ENCODE peak calls at places on chromosomes 5 and 9, in six cellular contexts. One of them, this sample, is unnamed.

GRCh38 chr5:133294380-133294779 is 242.6 kb downstream of the HSPA4 start:
- DNase-seq in breast epithelium: no peak
- DNase-seq in GM04503: no peak
- DNase-seq in mammary epithelial cell: no peak
- DNase-seq in dermis microvascular lymphatic vessel endothelial cell: no peak
- DNase-seq in mesendoderm: no peak
- DNase-seq in this sample: no peak

GRCh38 chr9:81605154-81605670 is 84.1 kb downstream of the TLE1 start:
- DNase-seq in mesendoderm: no peak
- DNase-seq in breast epithelium: no peak
- DNase-seq in mammary epithelial cell: no peak
- DNase-seq in dermis microvascular lymphatic vessel endothelial cell: no peak
- DNase-seq in GM04503: no peak
- DNase-seq in this sample: no peak

GRCh38 chr5:170067152-170067551 is 38.5 kb upstream of the FOXI1 start:
- DNase-seq in mesendoderm: no peak
- DNase-seq in dermis microvascular lymphatic vessel endothelial cell: no peak
- DNase-seq in GM04503: no peak
- DNase-seq in breast epithelium: no peak
- DNase-seq in mammary epithelial cell: no peak
- DNase-seq in this sample: no peak

GRCh38 chr5:109567374-109568044 is 122.2 kb upstream of the MAN2A1 start:
- DNase-seq in mesendoderm: peak
- DNase-seq in breast epithelium: no peak
- DNase-seq in GM04503: peak
- DNase-seq in dermis microvascular lymphatic vessel endothelial cell: no peak
- DNase-seq in mammary epithelial cell: no peak
- DNase-seq in this sample: no peak

GRCh38 chr9:16369427-16369826 is 501.0 kb downstream of the BNC2 start:
- DNase-seq in mammary epithelial cell: no peak
- DNase-seq in dermis microvascular lymphatic vessel endothelial cell: no peak
- DNase-seq in GM04503: no peak
- DNase-seq in mesendoderm: peak
- DNase-seq in breast epithelium: no peak
- DNase-seq in this sample: no peak

GRCh38 chr9:136345281-136346156 is 18.0 kb downstream of the DNLZ start:
- DNase-seq in breast epithelium: no peak
- DNase-seq in mammary epithelial cell: peak
- DNase-seq in GM04503: no peak
- DNase-seq in mesendoderm: peak
- DNase-seq in dermis microvascular lymphatic vessel endothelial cell: peak
- DNase-seq in this sample: peak

GRCh38 chr5:54117957-54118356 is 192.4 kb downstream of the ARL15 start:
- DNase-seq in mammary epithelial cell: no peak
- DNase-seq in breast epithelium: no peak
- DNase-seq in GM04503: no peak
- DNase-seq in dermis microvascular lymphatic vessel endothelial cell: no peak
- DNase-seq in mesendoderm: no peak
- DNase-seq in this sample: no peak

GRCh38 chr5:124980174-124980941 is 233.9 kb upstream of the ZNF608 start:
- DNase-seq in GM04503: no peak
- DNase-seq in dermis microvascular lymphatic vessel endothelial cell: no peak
- DNase-seq in mammary epithelial cell: no peak
- DNase-seq in breast epithelium: no peak
- DNase-seq in mesendoderm: peak
- DNase-seq in this sample: no peak

GRCh38 chr9:134895849-134896833 is 15.5 kb downstream of the FCN2 start:
- DNase-seq in mammary epithelial cell: peak
- DNase-seq in dermis microvascular lymphatic vessel endothelial cell: peak
- DNase-seq in mesendoderm: no peak
- DNase-seq in GM04503: no peak
- DNase-seq in breast epithelium: peak
- DNase-seq in this sample: peak

GRCh38 chr9:114096041-114096511 is 3.0 kb downstream of the KIF12 start:
- DNase-seq in mesendoderm: peak
- DNase-seq in GM04503: no peak
- DNase-seq in dermis microvascular lymphatic vessel endothelial cell: peak
- DNase-seq in mammary epithelial cell: no peak
- DNase-seq in breast epithelium: no peak
- DNase-seq in this sample: no peak

GRCh38 chr5:18566671-18567070 is 932.4 kb downstream of the TAF11L14 start:
- DNase-seq in dermis microvascular lymphatic vessel endothelial cell: no peak
- DNase-seq in mesendoderm: no peak
- DNase-seq in mammary epithelial cell: no peak
- DNase-seq in breast epithelium: no peak
- DNase-seq in GM04503: no peak
- DNase-seq in this sample: no peak

GRCh38 chr9:89410709-89411111 is 87.2 kb downstream of the SEMA4D start:
- DNase-seq in GM04503: no peak
- DNase-seq in dermis microvascular lymphatic vessel endothelial cell: no peak
- DNase-seq in mammary epithelial cell: peak
- DNase-seq in breast epithelium: no peak
- DNase-seq in mesendoderm: peak
- DNase-seq in this sample: no peak

GRCh38 chr9:111276723-111277122 is 53.3 kb downstream of the OR2K2 start:
- DNase-seq in breast epithelium: no peak
- DNase-seq in mesendoderm: no peak
- DNase-seq in GM04503: no peak
- DNase-seq in dermis microvascular lymphatic vessel endothelial cell: no peak
- DNase-seq in mammary epithelial cell: no peak
- DNase-seq in this sample: no peak

GRCh38 chr9:6641561-6641960 is 4.0 kb downstream of the GLDC start:
- DNase-seq in mammary epithelial cell: no peak
- DNase-seq in dermis microvascular lymphatic vessel endothelial cell: no peak
- DNase-seq in GM04503: no peak
- DNase-seq in mesendoderm: no peak
- DNase-seq in breast epithelium: no peak
- DNase-seq in this sample: no peak

GRCh38 chr9:72579190-72579589 is 57.8 kb downstream of the TMC1 start:
- DNase-seq in dermis microvascular lymphatic vessel endothelial cell: peak
- DNase-seq in GM04503: no peak
- DNase-seq in breast epithelium: peak
- DNase-seq in mesendoderm: no peak
- DNase-seq in mammary epithelial cell: peak
- DNase-seq in this sample: no peak

GRCh38 chr9:29514336-29514735 is 1941.1 kb upstream of the C9orf72 start:
- DNase-seq in dermis microvascular lymphatic vessel endothelial cell: no peak
- DNase-seq in breast epithelium: no peak
- DNase-seq in GM04503: no peak
- DNase-seq in mesendoderm: peak
- DNase-seq in mammary epithelial cell: peak
- DNase-seq in this sample: no peak

GRCh38 chr9:68762570-68762969 is 57.5 kb downstream of the PIP5K1B start:
- DNase-seq in mammary epithelial cell: no peak
- DNase-seq in breast epithelium: no peak
- DNase-seq in dermis microvascular lymphatic vessel endothelial cell: no peak
- DNase-seq in mesendoderm: no peak
- DNase-seq in GM04503: no peak
- DNase-seq in this sample: no peak

GRCh38 chr5:146447734-146448380 is 724 bp downstream of the TCERG1 start:
- DNase-seq in breast epithelium: no peak
- DNase-seq in mammary epithelial cell: peak
- DNase-seq in dermis microvascular lymphatic vessel endothelial cell: peak
- DNase-seq in GM04503: no peak
- DNase-seq in mesendoderm: peak
- DNase-seq in this sample: no peak

GRCh38 chr5:132813599-132814440 is 718 bp downstream of the SOWAHA start:
- DNase-seq in dermis microvascular lymphatic vessel endothelial cell: peak
- DNase-seq in GM04503: no peak
- DNase-seq in mesendoderm: peak
- DNase-seq in breast epithelium: no peak
- DNase-seq in mammary epithelial cell: no peak
- DNase-seq in this sample: peak

GRCh38 chr9:114000063-114000454 is 78.0 kb downstream of the AMBP start:
- DNase-seq in mesendoderm: no peak
- DNase-seq in breast epithelium: peak
- DNase-seq in mammary epithelial cell: no peak
- DNase-seq in GM04503: no peak
- DNase-seq in dermis microvascular lymphatic vessel endothelial cell: no peak
- DNase-seq in this sample: no peak

GRCh38 chr5:28810751-28811136 is 1772.4 kb upstream of the CDH9 start:
- DNase-seq in dermis microvascular lymphatic vessel endothelial cell: no peak
- DNase-seq in mesendoderm: no peak
- DNase-seq in breast epithelium: no peak
- DNase-seq in mammary epithelial cell: no peak
- DNase-seq in GM04503: no peak
- DNase-seq in this sample: no peak

GRCh38 chr9:128689293-128689770 is 310 bp downstream of the SET start:
- DNase-seq in GM04503: no peak
- DNase-seq in mesendoderm: no peak
- DNase-seq in dermis microvascular lymphatic vessel endothelial cell: no peak
- DNase-seq in mammary epithelial cell: no peak
- DNase-seq in breast epithelium: no peak
- DNase-seq in this sample: no peak

GRCh38 chr9:69045821-69046220 is 10.3 kb downstream of the FXN start:
- DNase-seq in breast epithelium: no peak
- DNase-seq in mammary epithelial cell: no peak
- DNase-seq in dermis microvascular lymphatic vessel endothelial cell: no peak
- DNase-seq in mesendoderm: no peak
- DNase-seq in GM04503: no peak
- DNase-seq in this sample: no peak

GRCh38 chr5:116571568-116572321 is 2.9 kb downstream of the SEMA6A start:
- DNase-seq in dermis microvascular lymphatic vessel endothelial cell: peak
- DNase-seq in mesendoderm: peak
- DNase-seq in breast epithelium: no peak
- DNase-seq in GM04503: no peak
- DNase-seq in mammary epithelial cell: no peak
- DNase-seq in this sample: no peak